ENCODE peak calls at places on chromosomes 11 and 22, in four cellular contexts. One of them, this sample, is unnamed.

GRCh38 chr11:100445231-100445735 is 241.8 kb upstream of the ARHGAP42 start:
- DNase-seq in cardiac muscle cell: peak; percentile 8
- DNase-seq in Peyer's patch: no peak
- DNase-seq in OCI-LY7: no peak
- DNase-seq in this sample: no peak

GRCh38 chr22:23684051-23684450 is 6.8 kb upstream of the RGL4 start:
- DNase-seq in cardiac muscle cell: no peak
- DNase-seq in Peyer's patch: no peak
- DNase-seq in OCI-LY7: no peak
- DNase-seq in this sample: no peak

GRCh38 chr11:73974611-73975478 is 7.8 kb downstream of the UCP2 start:
- DNase-seq in cardiac muscle cell: no peak
- DNase-seq in Peyer's patch: no peak
- DNase-seq in OCI-LY7: no peak
- DNase-seq in this sample: no peak

GRCh38 chr11:107957109-107957588 is 28.9 kb downstream of the RAB39A start:
- DNase-seq in Peyer's patch: no peak
- DNase-seq in cardiac muscle cell: peak; percentile 23
- DNase-seq in OCI-LY7: no peak
- DNase-seq in this sample: no peak

GRCh38 chr22:11629661-11630385 is 3898.2 kb upstream of the OR11H1 start:
- DNase-seq in OCI-LY7: no peak
- DNase-seq in cardiac muscle cell: no peak
- DNase-seq in Peyer's patch: peak; percentile 46
- DNase-seq in this sample: no peak

GRCh38 chr11:119460582-119460981 is 37.6 kb upstream of the THY1 start:
- DNase-seq in Peyer's patch: no peak
- DNase-seq in OCI-LY7: peak; percentile 35
- DNase-seq in cardiac muscle cell: peak; percentile 86
- DNase-seq in this sample: no peak

GRCh38 chr11:62054484-62055121 is 69.2 kb upstream of the INCENP start:
- DNase-seq in cardiac muscle cell: peak; percentile 26
- DNase-seq in OCI-LY7: peak; percentile 11
- DNase-seq in Peyer's patch: peak; percentile 61
- DNase-seq in this sample: no peak

GRCh38 chr11:71499125-71499524 is 27.9 kb upstream of the KRTAP5-7 start:
- DNase-seq in cardiac muscle cell: no peak
- DNase-seq in Peyer's patch: no peak
- DNase-seq in OCI-LY7: no peak
- DNase-seq in this sample: no peak

GRCh38 chr11:123577081-123577598 is 77.3 kb downstream of the SCN3B start:
- DNase-seq in Peyer's patch: peak; percentile 79
- DNase-seq in OCI-LY7: peak; percentile 37
- DNase-seq in cardiac muscle cell: peak; percentile 56
- DNase-seq in this sample: no peak

DNA sequence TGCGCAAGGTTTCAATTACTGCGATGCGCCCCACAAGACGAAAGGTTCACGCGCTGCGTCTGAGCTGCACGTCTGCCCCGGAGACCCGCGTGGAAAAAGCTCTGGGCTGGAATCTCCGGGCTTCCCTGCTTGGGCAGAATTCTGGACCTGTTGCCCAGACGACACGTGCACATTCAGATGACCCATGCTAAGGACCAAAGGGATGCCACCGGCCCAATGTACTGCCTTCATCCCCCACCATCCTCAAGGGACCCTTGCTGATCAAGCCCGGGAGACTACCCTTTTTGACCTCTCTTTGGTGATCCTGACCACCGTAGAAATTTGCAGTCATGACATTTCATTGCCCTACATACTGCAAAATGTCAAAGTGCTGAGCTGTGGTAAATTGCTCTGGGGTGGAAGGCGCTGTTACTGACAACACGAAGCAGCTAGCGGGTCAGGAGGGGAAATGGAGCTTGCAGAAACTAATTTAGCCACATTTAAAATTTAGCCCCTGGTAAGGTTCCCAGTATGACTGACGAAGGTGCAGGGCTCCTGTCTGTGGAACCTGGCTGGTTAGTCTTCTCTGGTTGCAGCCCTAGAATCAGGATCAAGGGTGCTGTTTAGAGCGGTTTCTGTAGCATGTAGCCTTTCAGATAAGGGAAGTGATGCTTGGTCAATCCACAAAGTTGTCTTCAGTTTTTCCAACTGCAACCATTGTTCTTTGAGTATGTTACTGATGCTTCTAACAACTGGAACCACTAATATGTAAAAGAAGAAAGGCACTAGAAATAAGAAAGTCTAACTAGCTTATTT is 81.9 kb downstream of the PRR5L start:
- DNase-seq in Peyer's patch: no peak
- DNase-seq in OCI-LY7: no peak
- DNase-seq in cardiac muscle cell: no peak
- DNase-seq in this sample: no peak
- H3K4me3 ChIP-seq in Peyer's patch: peak overlapping the region; percentile 54
- H3K4me3 ChIP-seq in OCI-LY7: no peak overlapping the region
- H3K4me3 ChIP-seq in cardiac muscle cell: peak overlapping the region; percentile 39
- H3K4me3 ChIP-seq in this sample: peak overlapping the region; percentile 51

GRCh38 chr11:86408845-86409244 is 34.2 kb downstream of the CCDC81 start:
- DNase-seq in cardiac muscle cell: no peak
- DNase-seq in Peyer's patch: no peak
- DNase-seq in OCI-LY7: no peak
- DNase-seq in this sample: no peak
- TF ChIP-seq CTCF in cardiac muscle cell: peak; percentile 30
- TF ChIP-seq CTCF in Peyer's patch: no peak
- TF ChIP-seq CTCF in OCI-LY7: peak; percentile 24
- TF ChIP-seq CTCF in this sample: no peak

DNA sequence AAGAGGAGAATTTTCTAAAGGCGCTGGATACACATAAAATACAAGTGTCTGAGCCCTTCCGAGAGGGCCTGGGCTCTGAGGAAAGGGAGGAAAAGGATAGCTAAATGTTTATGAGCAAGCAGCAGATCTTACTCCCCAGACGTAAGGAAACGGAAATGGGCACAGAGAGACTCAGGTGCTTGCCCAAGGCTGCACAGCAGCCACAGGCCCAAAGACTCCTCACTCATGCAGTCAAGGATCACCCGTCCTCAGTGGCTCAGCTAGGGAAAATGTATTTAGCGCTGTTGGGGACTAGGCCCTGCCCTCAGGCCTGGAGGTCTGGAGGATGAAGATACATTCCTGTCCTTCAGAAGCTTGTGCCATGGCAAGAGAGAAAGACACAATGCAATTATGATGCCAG is 107.2 kb upstream of the SYT13 start:
- DNase-seq in OCI-LY7: no peak
- DNase-seq in Peyer's patch: no peak
- DNase-seq in cardiac muscle cell: no peak
- DNase-seq in this sample: no peak
- H3K4me3 ChIP-seq in OCI-LY7: no peak overlapping the region
- H3K4me3 ChIP-seq in Peyer's patch: no peak overlapping the region
- H3K4me3 ChIP-seq in cardiac muscle cell: no peak overlapping the region
- H3K4me3 ChIP-seq in this sample: no peak overlapping the region

DNA sequence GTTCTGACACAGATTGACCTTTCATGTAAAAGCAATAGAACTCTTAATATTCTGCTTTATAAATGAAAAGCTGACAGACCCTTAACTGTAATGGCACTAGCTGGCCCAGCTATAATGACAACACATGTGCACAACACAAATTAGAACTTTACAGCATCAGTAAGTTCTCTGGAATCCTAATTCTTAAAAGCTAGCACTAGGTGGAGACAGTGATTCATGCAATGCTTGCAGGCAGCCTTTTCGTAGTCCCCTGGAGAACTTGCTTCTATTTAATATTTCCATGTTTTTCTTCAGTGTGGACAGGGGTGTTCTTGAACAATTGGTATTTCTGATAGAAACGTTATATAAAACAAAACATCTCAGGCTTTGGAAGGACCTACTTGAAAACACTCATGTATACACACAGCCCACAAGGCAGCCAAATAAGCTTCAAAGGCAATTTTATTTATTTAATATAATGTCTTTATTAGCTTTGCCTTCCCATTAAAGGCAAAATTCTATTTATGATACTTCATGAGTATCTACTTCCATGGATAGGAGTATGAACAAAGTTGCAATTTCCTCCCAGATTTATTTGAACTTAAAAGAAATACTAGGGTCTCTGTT is 374.3 kb upstream of the MPPED2 start:
- DNase-seq in cardiac muscle cell: peak; percentile 66
- DNase-seq in OCI-LY7: peak; percentile 2
- DNase-seq in Peyer's patch: no peak
- DNase-seq in this sample: no peak
- TF ChIP-seq CTCF in cardiac muscle cell: peak; percentile 47
- TF ChIP-seq CTCF in OCI-LY7: peak; percentile 63
- TF ChIP-seq CTCF in Peyer's patch: no peak
- TF ChIP-seq CTCF in this sample: peak; percentile 36

GRCh38 chr11:63290285-63290684 is 46.9 kb upstream of the SLC22A25 start:
- DNase-seq in cardiac muscle cell: no peak
- DNase-seq in OCI-LY7: no peak
- DNase-seq in Peyer's patch: no peak
- DNase-seq in this sample: no peak
- H3K4me3 ChIP-seq in cardiac muscle cell: no peak overlapping the region
- H3K4me3 ChIP-seq in OCI-LY7: no peak overlapping the region
- H3K4me3 ChIP-seq in Peyer's patch: no peak overlapping the region
- H3K4me3 ChIP-seq in this sample: no peak overlapping the region

This sample was measured in GM12864.